ENCODE peak calls at places on chromosomes 6 and 20, in ten cellular contexts. One of them, this sample, is unnamed.
A peak's percentile ranks its signal among the peaks of the same experiment; 100 is the strongest.

GRCh38 chr20:37498066-37498702 is 22.9 kb upstream of the NNAT start:
- DNase-seq in psoas muscle: no peak
- DNase-seq in NCI-H2081: no peak
- DNase-seq in CD4-positive, CD25-positive, alpha-beta regulatory T cell: no peak
- DNase-seq in BJ: no peak
- DNase-seq in cardiac fibroblast: no peak
- DNase-seq in nucleus accumbens: no peak
- DNase-seq in progenitor cell of endocrine pancreas: no peak
- DNase-seq in GDM1: no peak
- DNase-seq in activated B cell treated with CpG ODN at 0.5 μM for 24 hours: no peak
- DNase-seq in this sample: no peak

GRCh38 chr6:39059496-39060310 is 11.1 kb downstream of the GLP1R start:
- DNase-seq in psoas muscle: no peak
- DNase-seq in NCI-H2081: peak; percentile 73
- DNase-seq in CD4-positive, CD25-positive, alpha-beta regulatory T cell: no peak
- DNase-seq in BJ: no peak
- DNase-seq in cardiac fibroblast: peak; percentile 3
- DNase-seq in nucleus accumbens: no peak
- DNase-seq in progenitor cell of endocrine pancreas: no peak
- DNase-seq in GDM1: no peak
- DNase-seq in activated B cell treated with CpG ODN at 0.5 μM for 24 hours: no peak
- DNase-seq in this sample: no peak

GRCh38 chr6:158764941-158765340 is 54.2 kb downstream of the EZR start:
- DNase-seq in psoas muscle: no peak
- DNase-seq in NCI-H2081: no peak
- DNase-seq in CD4-positive, CD25-positive, alpha-beta regulatory T cell: no peak
- DNase-seq in BJ: no peak
- DNase-seq in cardiac fibroblast: no peak
- DNase-seq in nucleus accumbens: no peak
- DNase-seq in progenitor cell of endocrine pancreas: no peak
- DNase-seq in GDM1: no peak
- DNase-seq in activated B cell treated with CpG ODN at 0.5 μM for 24 hours: no peak
- DNase-seq in this sample: no peak

GRCh38 chr6:156697224-156697623 is 80.0 kb upstream of the ARID1B start:
- DNase-seq in psoas muscle: no peak
- DNase-seq in NCI-H2081: no peak
- DNase-seq in CD4-positive, CD25-positive, alpha-beta regulatory T cell: no peak
- DNase-seq in BJ: no peak
- DNase-seq in cardiac fibroblast: no peak
- DNase-seq in nucleus accumbens: no peak
- DNase-seq in progenitor cell of endocrine pancreas: no peak
- DNase-seq in GDM1: no peak
- DNase-seq in activated B cell treated with CpG ODN at 0.5 μM for 24 hours: peak; percentile 36
- DNase-seq in this sample: no peak

GRCh38 chr6:116461563-116462507 is 660 bp downstream of the CALHM6 start:
- DNase-seq in psoas muscle: peak; percentile 56
- DNase-seq in NCI-H2081: no peak
- DNase-seq in CD4-positive, CD25-positive, alpha-beta regulatory T cell: peak; percentile 12
- DNase-seq in BJ: no peak
- DNase-seq in cardiac fibroblast: peak; percentile 53
- DNase-seq in nucleus accumbens: peak; percentile 54
- DNase-seq in progenitor cell of endocrine pancreas: peak; percentile 34
- DNase-seq in GDM1: peak; percentile 46
- DNase-seq in activated B cell treated with CpG ODN at 0.5 μM for 24 hours: peak; percentile 68
- DNase-seq in this sample: peak; percentile 71

GRCh38 chr6:1575213-1576041 is 34.3 kb upstream of the FOXC1 start:
- DNase-seq in psoas muscle: no peak
- DNase-seq in NCI-H2081: no peak
- DNase-seq in CD4-positive, CD25-positive, alpha-beta regulatory T cell: no peak
- DNase-seq in BJ: no peak
- DNase-seq in cardiac fibroblast: peak; percentile 38
- DNase-seq in nucleus accumbens: no peak
- DNase-seq in progenitor cell of endocrine pancreas: no peak
- DNase-seq in GDM1: no peak
- DNase-seq in activated B cell treated with CpG ODN at 0.5 μM for 24 hours: no peak
- DNase-seq in this sample: no peak

GRCh38 chr6:58198301-58198700 is 880.9 kb downstream of the PRIM2 start:
- DNase-seq in psoas muscle: no peak
- DNase-seq in NCI-H2081: no peak
- DNase-seq in CD4-positive, CD25-positive, alpha-beta regulatory T cell: no peak
- DNase-seq in BJ: no peak
- DNase-seq in cardiac fibroblast: peak; percentile 73
- DNase-seq in nucleus accumbens: no peak
- DNase-seq in progenitor cell of endocrine pancreas: no peak
- DNase-seq in GDM1: no peak
- DNase-seq in activated B cell treated with CpG ODN at 0.5 μM for 24 hours: no peak
- DNase-seq in this sample: no peak

GRCh38 chr6:149915970-149916865 is 6.7 kb downstream of the RAET1G start:
- DNase-seq in psoas muscle: no peak
- DNase-seq in NCI-H2081: no peak
- DNase-seq in CD4-positive, CD25-positive, alpha-beta regulatory T cell: no peak
- DNase-seq in BJ: no peak
- DNase-seq in cardiac fibroblast: no peak
- DNase-seq in nucleus accumbens: no peak
- DNase-seq in progenitor cell of endocrine pancreas: no peak
- DNase-seq in GDM1: no peak
- DNase-seq in activated B cell treated with CpG ODN at 0.5 μM for 24 hours: no peak
- DNase-seq in this sample: no peak

GRCh38 chr6:6227896-6228295 is 92.6 kb downstream of the F13A1 start:
- DNase-seq in psoas muscle: no peak
- DNase-seq in NCI-H2081: no peak
- DNase-seq in CD4-positive, CD25-positive, alpha-beta regulatory T cell: no peak
- DNase-seq in BJ: no peak
- DNase-seq in cardiac fibroblast: no peak
- DNase-seq in nucleus accumbens: no peak
- DNase-seq in progenitor cell of endocrine pancreas: no peak
- DNase-seq in GDM1: no peak
- DNase-seq in activated B cell treated with CpG ODN at 0.5 μM for 24 hours: no peak
- DNase-seq in this sample: no peak

GRCh38 chr6:117740605-117741004 is 65.3 kb downstream of the NUS1 start:
- DNase-seq in psoas muscle: no peak
- DNase-seq in NCI-H2081: no peak
- DNase-seq in CD4-positive, CD25-positive, alpha-beta regulatory T cell: no peak
- DNase-seq in BJ: no peak
- DNase-seq in cardiac fibroblast: no peak
- DNase-seq in nucleus accumbens: no peak
- DNase-seq in progenitor cell of endocrine pancreas: no peak
- DNase-seq in GDM1: no peak
- DNase-seq in activated B cell treated with CpG ODN at 0.5 μM for 24 hours: no peak
- DNase-seq in this sample: no peak

GRCh38 chr6:18613511-18613910 is 226.4 kb downstream of the RNF144B start:
- DNase-seq in psoas muscle: no peak
- DNase-seq in NCI-H2081: no peak
- DNase-seq in CD4-positive, CD25-positive, alpha-beta regulatory T cell: no peak
- DNase-seq in BJ: no peak
- DNase-seq in cardiac fibroblast: no peak
- DNase-seq in nucleus accumbens: no peak
- DNase-seq in progenitor cell of endocrine pancreas: no peak
- DNase-seq in GDM1: no peak
- DNase-seq in activated B cell treated with CpG ODN at 0.5 μM for 24 hours: no peak
- DNase-seq in this sample: no peak

GRCh38 chr6:18262812-18263560 is 1.3 kb downstream of the DEK start:
- DNase-seq in psoas muscle: no peak
- DNase-seq in NCI-H2081: no peak
- DNase-seq in CD4-positive, CD25-positive, alpha-beta regulatory T cell: no peak
- DNase-seq in BJ: no peak
- DNase-seq in cardiac fibroblast: peak; percentile 22
- DNase-seq in nucleus accumbens: no peak
- DNase-seq in progenitor cell of endocrine pancreas: no peak
- DNase-seq in GDM1: no peak
- DNase-seq in activated B cell treated with CpG ODN at 0.5 μM for 24 hours: no peak
- DNase-seq in this sample: peak; percentile 50

GRCh38 chr6:155013457-155013876 is 18.4 kb downstream of the TIAM2 start:
- DNase-seq in psoas muscle: no peak
- DNase-seq in NCI-H2081: no peak
- DNase-seq in CD4-positive, CD25-positive, alpha-beta regulatory T cell: no peak
- DNase-seq in BJ: no peak
- DNase-seq in cardiac fibroblast: no peak
- DNase-seq in nucleus accumbens: no peak
- DNase-seq in progenitor cell of endocrine pancreas: no peak
- DNase-seq in GDM1: no peak
- DNase-seq in activated B cell treated with CpG ODN at 0.5 μM for 24 hours: no peak
- DNase-seq in this sample: no peak

GRCh38 chr6:135285165-135285564 is 104.1 kb downstream of the MYB start:
- DNase-seq in psoas muscle: no peak
- DNase-seq in NCI-H2081: no peak
- DNase-seq in CD4-positive, CD25-positive, alpha-beta regulatory T cell: no peak
- DNase-seq in BJ: no peak
- DNase-seq in cardiac fibroblast: no peak
- DNase-seq in nucleus accumbens: no peak
- DNase-seq in progenitor cell of endocrine pancreas: no peak
- DNase-seq in GDM1: no peak
- DNase-seq in activated B cell treated with CpG ODN at 0.5 μM for 24 hours: no peak
- DNase-seq in this sample: no peak

GRCh38 chr6:107601406-107601805 is 111.5 kb downstream of the SOBP start:
- DNase-seq in psoas muscle: no peak
- DNase-seq in NCI-H2081: no peak
- DNase-seq in CD4-positive, CD25-positive, alpha-beta regulatory T cell: no peak
- DNase-seq in BJ: no peak
- DNase-seq in cardiac fibroblast: no peak
- DNase-seq in nucleus accumbens: no peak
- DNase-seq in progenitor cell of endocrine pancreas: no peak
- DNase-seq in GDM1: no peak
- DNase-seq in activated B cell treated with CpG ODN at 0.5 μM for 24 hours: no peak
- DNase-seq in this sample: no peak

GRCh38 chr6:40373267-40373666 is 213.9 kb downstream of the LRFN2 start:
- DNase-seq in psoas muscle: no peak
- DNase-seq in NCI-H2081: no peak
- DNase-seq in CD4-positive, CD25-positive, alpha-beta regulatory T cell: no peak
- DNase-seq in BJ: no peak
- DNase-seq in cardiac fibroblast: no peak
- DNase-seq in nucleus accumbens: no peak
- DNase-seq in progenitor cell of endocrine pancreas: no peak
- DNase-seq in GDM1: no peak
- DNase-seq in activated B cell treated with CpG ODN at 0.5 μM for 24 hours: no peak
- DNase-seq in this sample: no peak

GRCh38 chr6:125002090-125002741 is 40.0 kb downstream of the RNF217 start:
- DNase-seq in psoas muscle: no peak
- DNase-seq in NCI-H2081: no peak
- DNase-seq in CD4-positive, CD25-positive, alpha-beta regulatory T cell: no peak
- DNase-seq in BJ: no peak
- DNase-seq in cardiac fibroblast: peak; percentile 71
- DNase-seq in nucleus accumbens: no peak
- DNase-seq in progenitor cell of endocrine pancreas: no peak
- DNase-seq in GDM1: no peak
- DNase-seq in activated B cell treated with CpG ODN at 0.5 μM for 24 hours: no peak
- DNase-seq in this sample: no peak

GRCh38 chr6:170205126-170205525 is 85.8 kb downstream of the DLL1 start:
- DNase-seq in psoas muscle: no peak
- DNase-seq in NCI-H2081: no peak
- DNase-seq in CD4-positive, CD25-positive, alpha-beta regulatory T cell: no peak
- DNase-seq in BJ: no peak
- DNase-seq in cardiac fibroblast: no peak
- DNase-seq in nucleus accumbens: no peak
- DNase-seq in progenitor cell of endocrine pancreas: no peak
- DNase-seq in GDM1: no peak
- DNase-seq in activated B cell treated with CpG ODN at 0.5 μM for 24 hours: no peak
- DNase-seq in this sample: no peak

GRCh38 chr6:134636221-134636830 is 313.6 kb downstream of the ALDH8A1 start:
- DNase-seq in psoas muscle: no peak
- DNase-seq in NCI-H2081: no peak
- DNase-seq in CD4-positive, CD25-positive, alpha-beta regulatory T cell: no peak
- DNase-seq in BJ: no peak
- DNase-seq in cardiac fibroblast: no peak
- DNase-seq in nucleus accumbens: no peak
- DNase-seq in progenitor cell of endocrine pancreas: no peak
- DNase-seq in GDM1: no peak
- DNase-seq in activated B cell treated with CpG ODN at 0.5 μM for 24 hours: no peak
- DNase-seq in this sample: no peak

GRCh38 chr6:144216668-144217218 is 66.4 kb downstream of the STX11 start:
- DNase-seq in psoas muscle: peak; percentile 78
- DNase-seq in NCI-H2081: no peak
- DNase-seq in CD4-positive, CD25-positive, alpha-beta regulatory T cell: no peak
- DNase-seq in BJ: no peak
- DNase-seq in cardiac fibroblast: no peak
- DNase-seq in nucleus accumbens: no peak
- DNase-seq in progenitor cell of endocrine pancreas: no peak
- DNase-seq in GDM1: no peak
- DNase-seq in activated B cell treated with CpG ODN at 0.5 μM for 24 hours: no peak
- DNase-seq in this sample: no peak